ENCODE peak calls at places on chromosomes 12 and 14, in seven cellular contexts. J is hepatic stellate cell, B is psoas muscle, K is stomach, M is AG08396, O is B cell, X is left colon. G is an unnamed sample.

GRCh38 chr14:102088012-102088792 is 1.4 kb upstream of the HSP90AA1 start:
- DNase-seq in X (peak; percentile 55), M (no peak), K (peak; percentile 51), O (peak; percentile 63), J (no peak), B (peak; percentile 63), G (no peak)

GRCh38 chr14:103551338-103551762 is 11.1 kb downstream of the BAG5 start:
- DNase-seq in X (peak; percentile 77), B (peak; percentile 86), M (no peak), J (no peak), O (no peak), K (no peak), G (no peak)

GRCh38 chr12:104526320-104526719 is 69.6 kb downstream of the CHST11 start:
- DNase-seq in B (no peak), X (no peak), J (no peak), M (no peak), O (no peak), K (no peak), G (no peak)

GRCh38 chr14:95361373-95362179 is 41.9 kb upstream of the CLMN start:
- DNase-seq in J (no peak), M (peak; percentile 28), B (peak; percentile 23), X (peak; percentile 62), K (peak; percentile 66), O (peak; percentile 75), G (peak; percentile 13)

GRCh38 chr14:70013269-70013873 is 134.2 kb downstream of the SMOC1 start:
- DNase-seq in O (peak; percentile 5), K (peak; percentile 58), J (peak; percentile 18), B (no peak), M (no peak), X (no peak), G (no peak)

GRCh38 chr12:12503384-12504078 is 59.1 kb downstream of the DUSP16 start:
- DNase-seq in O (no peak), K (no peak), B (no peak), J (no peak), X (no peak), M (no peak), G (no peak)

GRCh38 chr14:86481105-86481504 is 951.2 kb downstream of the FLRT2 start:
- DNase-seq in K (no peak), M (peak; percentile 9), J (no peak), O (no peak), X (no peak), B (no peak), G (no peak)

GRCh38 chr12:68951652-68952051 is 18.7 kb upstream of the CPM start:
- DNase-seq in M (no peak), K (no peak), J (no peak), X (peak; percentile 67), O (no peak), B (no peak), G (no peak)

GRCh38 chr12:29889737-29890136 is 106.0 kb upstream of the TMTC1 start:
- DNase-seq in M (peak; percentile 41), J (no peak), X (no peak), O (no peak), B (peak; percentile 31), K (peak; percentile 55), G (peak; percentile 51)

GRCh38 chr12:103273645-103274044 is 222.1 kb downstream of the C12orf42 start:
- DNase-seq in O (no peak), J (no peak), X (no peak), K (no peak), B (no peak), M (no peak), G (peak; percentile 13)

GRCh38 chr14:102770147-102770909 is 6.9 kb upstream of the TRAF3 start:
- DNase-seq in X (no peak), J (no peak), B (no peak), O (no peak), M (no peak), K (no peak), G (no peak)

GRCh38 chr14:68781161-68782021 is 11.5 kb downstream of the ZFP36L1 start:
- DNase-seq in K (peak; percentile 72), J (no peak), O (no peak), B (no peak), M (no peak), X (peak; percentile 71), G (no peak)

GRCh38 chr14:32077081-32078029 is at the start of gene ARHGAP5:
- DNase-seq in O (peak; percentile 89), M (peak; percentile 42), B (no peak), J (peak; percentile 29), X (peak; percentile 56), K (peak; percentile 27), G (peak; percentile 88)

GRCh38 chr14:69042309-69043006 is 63.4 kb upstream of the ACTN1 start:
- DNase-seq in J (no peak), O (no peak), B (no peak), X (no peak), M (no peak), K (no peak), G (no peak)

GRCh38 chr12:23834076-23834475 is 115.4 kb downstream of the SOX5 start:
- DNase-seq in X (no peak), J (no peak), B (no peak), M (no peak), O (no peak), K (no peak), G (no peak)

GRCh38 chr14:51369814-51370213 is 129.8 kb downstream of the TMX1 start:
- DNase-seq in M (no peak), O (peak; percentile 1), X (no peak), J (no peak), B (no peak), K (no peak), G (no peak)

GRCh38 chr12:88362439-88362838 is 217.8 kb downstream of the KITLG start:
- DNase-seq in K (no peak), J (no peak), B (no peak), M (no peak), O (no peak), X (no peak), G (no peak)

GRCh38 chr12:2168808-2169207 is 116.0 kb downstream of the CACNA1C start:
- DNase-seq in J (no peak), K (no peak), X (peak; percentile 91), M (no peak), O (no peak), B (no peak), G (no peak)

GRCh38 chr14:104562606-104563005 is 17.0 kb upstream of the C14orf180 start:
- DNase-seq in K (no peak), J (no peak), O (no peak), B (peak; percentile 7), X (no peak), M (no peak), G (no peak)

GRCh38 chr14:92759300-92759678 is 10.9 kb upstream of the LGMN start:
- DNase-seq in M (no peak), X (peak; percentile 44), O (no peak), K (peak; percentile 33), B (no peak), J (no peak), G (no peak)

GRCh38 chr14:90815817-90816662 is at the start of gene TTC7B:
- DNase-seq in O (peak; percentile 61), B (peak; percentile 57), X (no peak), J (peak; percentile 86), M (peak; percentile 94), K (peak; percentile 51), G (peak; percentile 30)

GRCh38 chr12:120905856-120906384 is 1.8 kb upstream of the SPPL3 start:
- DNase-seq in M (no peak), X (no peak), J (no peak), B (no peak), O (no peak), K (peak; percentile 36), G (no peak)